ENCODE peak calls at places on chromosome 21, in nine cellular contexts. One of them, this sample, is unnamed.

GRCh38 chr21:44982558-44983244 is 42.9 kb downstream of the SLX9 start:
- DNase-seq in testis: peak
- DNase-seq in A549: no peak
- DNase-seq in transverse colon: no peak
- DNase-seq in Peyer's patch: no peak
- DNase-seq in adrenal gland: no peak
- DNase-seq in lower leg skin: peak
- DNase-seq in spleen: peak
- DNase-seq in breast epithelium: no peak
- DNase-seq in this sample: no peak

GRCh38 chr21:32389337-32390015 is 3.3 kb downstream of the URB1 start:
- DNase-seq in testis: no peak
- DNase-seq in A549: no peak
- DNase-seq in transverse colon: no peak
- DNase-seq in Peyer's patch: no peak
- DNase-seq in adrenal gland: no peak
- DNase-seq in lower leg skin: no peak
- DNase-seq in spleen: peak
- DNase-seq in breast epithelium: no peak
- DNase-seq in this sample: no peak

GRCh38 chr21:31509108-31510017 is 150.1 kb upstream of the SOD1 start:
- DNase-seq in testis: no peak
- DNase-seq in A549: peak
- DNase-seq in transverse colon: peak
- DNase-seq in Peyer's patch: peak
- DNase-seq in adrenal gland: no peak
- DNase-seq in lower leg skin: peak
- DNase-seq in spleen: no peak
- DNase-seq in breast epithelium: no peak
- DNase-seq in this sample: no peak

GRCh38 chr21:45962531-45963224 is 18.9 kb upstream of the COL6A1 start:
- DNase-seq in testis: no peak
- DNase-seq in A549: no peak
- DNase-seq in transverse colon: no peak
- DNase-seq in Peyer's patch: no peak
- DNase-seq in adrenal gland: no peak
- DNase-seq in lower leg skin: peak
- DNase-seq in spleen: no peak
- DNase-seq in breast epithelium: no peak
- DNase-seq in this sample: no peak

GRCh38 chr21:45747802-45748445 is 104.4 kb downstream of the PCBP3 start:
- DNase-seq in testis: no peak
- DNase-seq in A549: peak
- DNase-seq in transverse colon: no peak
- DNase-seq in Peyer's patch: no peak
- DNase-seq in adrenal gland: peak
- DNase-seq in lower leg skin: peak
- DNase-seq in spleen: no peak
- DNase-seq in breast epithelium: no peak
- DNase-seq in this sample: no peak

GRCh38 chr21:41199123-41199522 is 31.2 kb downstream of the BACE2 start:
- DNase-seq in testis: no peak
- DNase-seq in A549: no peak
- DNase-seq in transverse colon: no peak
- DNase-seq in Peyer's patch: no peak
- DNase-seq in adrenal gland: no peak
- DNase-seq in lower leg skin: no peak
- DNase-seq in spleen: no peak
- DNase-seq in breast epithelium: no peak
- DNase-seq in this sample: no peak

GRCh38 chr21:17441370-17441769 is 71.5 kb upstream of the CXADR start:
- DNase-seq in testis: peak
- DNase-seq in A549: no peak
- DNase-seq in transverse colon: peak
- DNase-seq in Peyer's patch: no peak
- DNase-seq in adrenal gland: no peak
- DNase-seq in lower leg skin: no peak
- DNase-seq in spleen: no peak
- DNase-seq in breast epithelium: peak
- DNase-seq in this sample: peak

GRCh38 chr21:38683222-38683621 is 122.5 kb upstream of the ETS2 start:
- DNase-seq in testis: no peak
- DNase-seq in A549: no peak
- DNase-seq in transverse colon: no peak
- DNase-seq in Peyer's patch: no peak
- DNase-seq in adrenal gland: no peak
- DNase-seq in lower leg skin: no peak
- DNase-seq in spleen: no peak
- DNase-seq in breast epithelium: no peak
- DNase-seq in this sample: no peak

GRCh38 chr21:42840411-42841155 is 38.8 kb downstream of the WDR4 start:
- DNase-seq in testis: no peak
- DNase-seq in A549: no peak
- DNase-seq in transverse colon: no peak
- DNase-seq in Peyer's patch: no peak
- DNase-seq in adrenal gland: peak
- DNase-seq in lower leg skin: peak
- DNase-seq in spleen: peak
- DNase-seq in breast epithelium: no peak
- DNase-seq in this sample: no peak

GRCh38 chr21:42837421-42838211 is 41.7 kb downstream of the WDR4 start:
- DNase-seq in testis: no peak
- DNase-seq in A549: no peak
- DNase-seq in transverse colon: no peak
- DNase-seq in Peyer's patch: peak
- DNase-seq in adrenal gland: peak
- DNase-seq in lower leg skin: peak
- DNase-seq in spleen: peak
- DNase-seq in breast epithelium: no peak
- DNase-seq in this sample: no peak

GRCh38 chr21:42841156-42841915 is 38.0 kb downstream of the WDR4 start:
- DNase-seq in testis: peak
- DNase-seq in A549: no peak
- DNase-seq in transverse colon: no peak
- DNase-seq in Peyer's patch: peak
- DNase-seq in adrenal gland: peak
- DNase-seq in lower leg skin: peak
- DNase-seq in spleen: peak
- DNase-seq in breast epithelium: no peak
- DNase-seq in this sample: no peak

GRCh38 chr21:42836767-42837301 is 42.5 kb downstream of the WDR4 start:
- DNase-seq in testis: no peak
- DNase-seq in A549: no peak
- DNase-seq in transverse colon: no peak
- DNase-seq in Peyer's patch: peak
- DNase-seq in adrenal gland: no peak
- DNase-seq in lower leg skin: peak
- DNase-seq in spleen: peak
- DNase-seq in breast epithelium: no peak
- DNase-seq in this sample: no peak

DNA sequence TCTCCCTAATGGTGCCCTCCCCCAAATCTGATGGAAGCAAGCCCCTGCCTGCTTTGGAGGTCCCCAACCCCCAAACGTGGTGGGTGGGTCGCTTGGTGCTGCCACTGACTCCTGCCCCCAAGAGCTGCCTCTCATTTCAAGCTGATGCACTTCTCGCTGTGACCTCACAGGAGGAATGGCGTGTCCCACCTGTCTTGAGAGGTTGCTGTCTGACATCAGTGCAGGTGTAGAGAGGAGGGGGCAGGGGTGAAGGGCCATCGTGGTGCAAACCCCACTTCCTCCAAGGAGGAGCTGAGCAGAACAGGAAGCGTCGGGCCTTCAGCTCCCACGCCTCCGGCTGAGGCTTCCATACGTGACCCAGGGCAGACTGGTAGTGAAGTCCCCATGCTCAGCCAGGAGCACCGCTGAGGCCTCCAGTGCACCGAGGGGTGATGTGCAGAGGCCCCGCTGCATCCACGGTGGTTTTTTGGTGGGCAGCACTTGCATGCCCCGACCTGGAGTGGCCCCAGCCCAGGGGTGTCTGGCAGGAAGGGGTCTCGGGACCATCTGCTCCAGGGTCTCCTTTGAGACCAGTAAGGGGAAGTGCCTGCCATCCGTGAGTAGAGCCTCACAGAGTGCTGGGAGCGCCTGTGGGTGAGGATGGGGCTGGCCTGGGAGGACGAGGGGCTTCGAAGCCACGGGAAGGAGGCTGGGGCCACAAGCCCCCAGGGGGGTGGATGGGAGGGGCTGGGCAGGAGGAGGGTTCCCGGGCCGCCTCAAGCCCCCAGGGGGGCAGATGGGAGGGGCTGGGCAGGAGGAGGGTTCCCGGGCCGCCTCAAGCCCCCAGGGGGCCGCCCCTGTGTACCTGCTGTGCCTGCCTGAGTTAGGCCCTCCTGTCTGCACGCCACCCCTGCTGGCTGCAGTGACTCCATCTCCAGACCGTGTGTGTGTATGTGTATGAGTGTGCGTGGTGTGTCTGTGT is 39.8 kb downstream of the WDR4 start:
- DNase-seq in testis: no peak
- DNase-seq in A549: no peak
- DNase-seq in transverse colon: no peak
- DNase-seq in Peyer's patch: peak
- DNase-seq in adrenal gland: peak
- DNase-seq in lower leg skin: peak
- DNase-seq in spleen: peak
- DNase-seq in breast epithelium: no peak
- DNase-seq in this sample: no peak
- TF ChIP-seq POLR2A in testis: no peak
- TF ChIP-seq POLR2A in A549: no peak
- TF ChIP-seq POLR2A in transverse colon: no peak
- TF ChIP-seq POLR2A in Peyer's patch: no peak
- TF ChIP-seq POLR2A in adrenal gland: no peak
- TF ChIP-seq POLR2A in lower leg skin: no peak
- TF ChIP-seq POLR2A in spleen: no peak
- TF ChIP-seq POLR2A in breast epithelium: no peak
- TF ChIP-seq POLR2A in this sample: no peak

GRCh38 chr21:43367859-43368258 is 59.1 kb downstream of the SIK1 start:
- DNase-seq in testis: no peak
- DNase-seq in A549: no peak
- DNase-seq in transverse colon: no peak
- DNase-seq in Peyer's patch: no peak
- DNase-seq in adrenal gland: no peak
- DNase-seq in lower leg skin: no peak
- DNase-seq in spleen: no peak
- DNase-seq in breast epithelium: no peak
- DNase-seq in this sample: no peak

GRCh38 chr21:43364851-43365424 is 62.0 kb downstream of the SIK1 start:
- DNase-seq in testis: no peak
- DNase-seq in A549: no peak
- DNase-seq in transverse colon: no peak
- DNase-seq in Peyer's patch: no peak
- DNase-seq in adrenal gland: no peak
- DNase-seq in lower leg skin: no peak
- DNase-seq in spleen: no peak
- DNase-seq in breast epithelium: no peak
- DNase-seq in this sample: no peak

GRCh38 chr21:43365611-43366426 is 61.1 kb downstream of the SIK1 start:
- DNase-seq in testis: no peak
- DNase-seq in A549: no peak
- DNase-seq in transverse colon: no peak
- DNase-seq in Peyer's patch: no peak
- DNase-seq in adrenal gland: no peak
- DNase-seq in lower leg skin: no peak
- DNase-seq in spleen: no peak
- DNase-seq in breast epithelium: no peak
- DNase-seq in this sample: no peak

GRCh38 chr21:43367296-43367695 is 59.6 kb downstream of the SIK1 start:
- DNase-seq in testis: no peak
- DNase-seq in A549: no peak
- DNase-seq in transverse colon: no peak
- DNase-seq in Peyer's patch: no peak
- DNase-seq in adrenal gland: no peak
- DNase-seq in lower leg skin: no peak
- DNase-seq in spleen: no peak
- DNase-seq in breast epithelium: no peak
- DNase-seq in this sample: no peak

GRCh38 chr21:43366656-43367055 is 60.3 kb downstream of the SIK1 start:
- DNase-seq in testis: no peak
- DNase-seq in A549: no peak
- DNase-seq in transverse colon: no peak
- DNase-seq in Peyer's patch: no peak
- DNase-seq in adrenal gland: no peak
- DNase-seq in lower leg skin: no peak
- DNase-seq in spleen: no peak
- DNase-seq in breast epithelium: no peak
- DNase-seq in this sample: no peak
- TF ChIP-seq CTCF in testis: no peak
- TF ChIP-seq CTCF in A549: no peak
- TF ChIP-seq CTCF in transverse colon: no peak
- TF ChIP-seq CTCF in Peyer's patch: no peak
- TF ChIP-seq CTCF in adrenal gland: no peak
- TF ChIP-seq CTCF in lower leg skin: no peak
- TF ChIP-seq CTCF in spleen: no peak
- TF ChIP-seq CTCF in breast epithelium: no peak
- TF ChIP-seq CTCF in this sample: no peak

DNA sequence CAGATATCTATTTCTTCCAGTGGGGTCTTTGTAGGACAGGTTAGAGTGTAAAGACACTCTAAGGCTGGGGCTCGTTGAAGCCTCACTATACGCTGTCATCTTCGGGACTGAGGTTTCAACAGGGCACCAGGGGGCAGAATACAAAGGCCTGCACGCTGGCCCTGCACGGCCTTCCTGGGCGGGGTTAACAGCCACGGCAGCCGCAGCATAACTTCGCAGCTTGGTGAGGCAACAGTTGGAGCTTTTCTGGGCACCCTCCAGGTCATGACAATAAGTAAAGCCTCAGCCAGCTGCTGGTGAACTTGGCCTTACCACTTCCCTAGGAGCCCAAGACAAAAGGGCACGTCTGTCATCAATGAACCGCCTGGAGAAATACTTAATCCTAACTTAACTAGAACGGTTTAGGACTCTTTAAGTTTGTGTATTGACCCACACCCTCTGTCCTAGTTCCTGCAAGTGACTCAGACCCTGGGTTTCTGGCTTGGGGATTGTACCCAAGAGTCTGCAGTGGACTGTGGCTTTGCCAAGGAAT is 2.3 kb upstream of the RUNX1 start:
- DNase-seq in testis: peak
- DNase-seq in A549: peak
- DNase-seq in transverse colon: peak
- DNase-seq in Peyer's patch: peak
- DNase-seq in adrenal gland: peak
- DNase-seq in lower leg skin: peak
- DNase-seq in spleen: peak
- DNase-seq in breast epithelium: peak
- DNase-seq in this sample: peak
- TF ChIP-seq POLR2A in testis: no peak
- TF ChIP-seq POLR2A in A549: no peak
- TF ChIP-seq POLR2A in transverse colon: peak
- TF ChIP-seq POLR2A in Peyer's patch: no peak
- TF ChIP-seq POLR2A in adrenal gland: no peak
- TF ChIP-seq POLR2A in lower leg skin: no peak
- TF ChIP-seq POLR2A in spleen: no peak
- TF ChIP-seq POLR2A in breast epithelium: no peak
- TF ChIP-seq POLR2A in this sample: no peak

GRCh38 chr21:28548291-28548690 is 444.4 kb downstream of the LTN1 start:
- DNase-seq in testis: no peak
- DNase-seq in A549: no peak
- DNase-seq in transverse colon: no peak
- DNase-seq in Peyer's patch: no peak
- DNase-seq in adrenal gland: no peak
- DNase-seq in lower leg skin: no peak
- DNase-seq in spleen: no peak
- DNase-seq in breast epithelium: no peak
- DNase-seq in this sample: no peak

GRCh38 chr21:28554660-28555475 is 437.8 kb downstream of the LTN1 start:
- DNase-seq in testis: no peak
- DNase-seq in A549: no peak
- DNase-seq in transverse colon: no peak
- DNase-seq in Peyer's patch: no peak
- DNase-seq in adrenal gland: no peak
- DNase-seq in lower leg skin: no peak
- DNase-seq in spleen: no peak
- DNase-seq in breast epithelium: no peak
- DNase-seq in this sample: no peak

GRCh38 chr21:28547795-28548194 is 444.9 kb downstream of the LTN1 start:
- DNase-seq in testis: no peak
- DNase-seq in A549: no peak
- DNase-seq in transverse colon: no peak
- DNase-seq in Peyer's patch: no peak
- DNase-seq in adrenal gland: no peak
- DNase-seq in lower leg skin: no peak
- DNase-seq in spleen: no peak
- DNase-seq in breast epithelium: no peak
- DNase-seq in this sample: no peak

DNA sequence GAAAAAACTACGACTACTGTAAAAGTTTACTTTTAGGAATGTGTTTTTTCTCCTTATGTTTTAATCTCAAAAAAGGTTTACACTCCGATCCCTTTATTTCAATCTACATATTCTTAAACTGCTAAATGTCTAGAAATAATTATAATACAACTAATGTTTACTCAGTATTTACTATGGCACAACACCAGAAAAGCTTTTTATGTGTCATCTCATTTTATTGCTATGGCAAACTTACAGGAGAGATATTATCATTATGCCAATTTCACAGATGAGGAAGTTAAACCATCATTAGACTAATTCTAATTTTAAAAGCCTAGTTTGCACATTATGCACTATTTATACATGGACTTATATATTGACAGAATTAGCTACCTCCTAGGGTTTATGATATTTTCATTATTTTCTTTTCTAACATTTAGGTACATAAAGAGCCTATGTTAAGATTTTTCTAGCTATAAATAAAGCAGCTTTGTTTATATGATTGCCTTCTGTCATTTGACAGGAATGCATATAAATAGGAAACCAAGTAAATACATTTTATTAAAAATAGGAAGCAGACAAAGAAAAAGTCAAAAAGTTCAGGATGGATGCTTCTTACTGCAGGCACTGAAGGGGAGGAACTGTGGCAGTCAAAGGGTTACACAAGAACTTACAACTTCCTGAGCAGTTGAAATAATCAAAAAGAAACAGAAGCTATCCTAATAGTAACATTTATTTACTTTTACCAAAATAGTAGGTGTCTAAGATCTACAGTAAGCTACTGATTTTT is 442.4 kb downstream of the LTN1 start:
- DNase-seq in testis: no peak
- DNase-seq in A549: no peak
- DNase-seq in transverse colon: no peak
- DNase-seq in Peyer's patch: no peak
- DNase-seq in adrenal gland: no peak
- DNase-seq in lower leg skin: no peak
- DNase-seq in spleen: no peak
- DNase-seq in breast epithelium: no peak
- DNase-seq in this sample: no peak
- TF ChIP-seq CTCF in testis: no peak
- TF ChIP-seq CTCF in A549: no peak
- TF ChIP-seq CTCF in transverse colon: no peak
- TF ChIP-seq CTCF in Peyer's patch: no peak
- TF ChIP-seq CTCF in adrenal gland: no peak
- TF ChIP-seq CTCF in lower leg skin: no peak
- TF ChIP-seq CTCF in spleen: no peak
- TF ChIP-seq CTCF in breast epithelium: no peak
- TF ChIP-seq CTCF in this sample: no peak